ENCODE peak calls at places on chromosomes 11 and 22, in four cellular contexts. One of them, this sample, is unnamed.

GRCh38 chr11:28815110-28815509 is 706.9 kb downstream of the METTL15 start:
- DNase-seq in HCT116: no peak
- DNase-seq in neural progenitor cell: no peak
- DNase-seq in PC-3: peak; percentile 10
- DNase-seq in this sample: no peak

GRCh38 chr11:31474083-31474482 is 35.3 kb downstream of the IMMP1L start:
- DNase-seq in neural progenitor cell: no peak
- DNase-seq in PC-3: no peak
- DNase-seq in HCT116: no peak
- DNase-seq in this sample: no peak

GRCh38 chr11:27274854-27275395 is 88.1 kb downstream of the CCDC34 start:
- DNase-seq in PC-3: no peak
- DNase-seq in HCT116: no peak
- DNase-seq in neural progenitor cell: no peak
- DNase-seq in this sample: no peak

GRCh38 chr11:40204228-40204627 is 1255.2 kb downstream of the LRRC4C start:
- DNase-seq in HCT116: no peak
- DNase-seq in neural progenitor cell: no peak
- DNase-seq in PC-3: no peak
- DNase-seq in this sample: no peak

GRCh38 chr11:75441804-75442132 is 8.8 kb upstream of the KLHL35 start:
- DNase-seq in HCT116: no peak
- DNase-seq in PC-3: no peak
- DNase-seq in neural progenitor cell: no peak
- DNase-seq in this sample: no peak

GRCh38 chr11:114228401-114229061 is 67.7 kb upstream of the NNMT start:
- DNase-seq in HCT116: no peak
- DNase-seq in PC-3: no peak
- DNase-seq in neural progenitor cell: no peak
- DNase-seq in this sample: no peak

GRCh38 chr22:37045958-37046357 is 5.6 kb upstream of the KCTD17 start:
- DNase-seq in PC-3: peak; percentile 18
- DNase-seq in HCT116: no peak
- DNase-seq in neural progenitor cell: peak; percentile 50
- DNase-seq in this sample: peak; percentile 53

GRCh38 chr11:14971865-14972580 is at the start of gene CALCA:
- DNase-seq in HCT116: no peak
- DNase-seq in PC-3: no peak
- DNase-seq in neural progenitor cell: peak; percentile 57
- DNase-seq in this sample: peak; percentile 16

GRCh38 chr22:28930357-28931007 is 47.1 kb downstream of the ZNRF3 start:
- DNase-seq in PC-3: no peak
- DNase-seq in neural progenitor cell: peak; percentile 30
- DNase-seq in HCT116: no peak
- DNase-seq in this sample: peak; percentile 75

GRCh38 chr11:16361108-16361869 is 4.9 kb upstream of the SOX6 start:
- DNase-seq in neural progenitor cell: no peak
- DNase-seq in PC-3: no peak
- DNase-seq in HCT116: no peak
- DNase-seq in this sample: no peak

GRCh38 chr11:122178795-122179194 is 62.8 kb upstream of the BLID start:
- DNase-seq in HCT116: no peak
- DNase-seq in neural progenitor cell: no peak
- DNase-seq in PC-3: peak; percentile 52
- DNase-seq in this sample: no peak

GRCh38 chr11:134668796-134669195 is 256.8 kb upstream of the B3GAT1 start:
- DNase-seq in HCT116: no peak
- DNase-seq in PC-3: no peak
- DNase-seq in neural progenitor cell: no peak
- DNase-seq in this sample: no peak

GRCh38 chr11:105838668-105839403 is 183.2 kb downstream of the MSANTD4 start:
- DNase-seq in PC-3: peak; percentile 84
- DNase-seq in neural progenitor cell: no peak
- DNase-seq in HCT116: peak; percentile 35
- DNase-seq in this sample: peak; percentile 53

GRCh38 chr11:132357811-132358572 is 987.6 kb downstream of the NTM start:
- DNase-seq in PC-3: no peak
- DNase-seq in HCT116: no peak
- DNase-seq in neural progenitor cell: no peak
- DNase-seq in this sample: no peak

GRCh38 chr11:111598546-111598945 is 3.7 kb upstream of the SIK2 start:
- DNase-seq in HCT116: no peak
- DNase-seq in PC-3: no peak
- DNase-seq in neural progenitor cell: no peak
- DNase-seq in this sample: peak; percentile 85

GRCh38 chr11:132258865-132259264 is 888.5 kb downstream of the NTM start:
- DNase-seq in HCT116: no peak
- DNase-seq in PC-3: no peak
- DNase-seq in neural progenitor cell: no peak
- DNase-seq in this sample: peak; percentile 77

GRCh38 chr22:36086170-36086490 is 57.5 kb upstream of the RBFOX2 start:
- DNase-seq in PC-3: peak; percentile 41
- DNase-seq in neural progenitor cell: no peak
- DNase-seq in HCT116: no peak
- DNase-seq in this sample: no peak

GRCh38 chr11:69183613-69184012 is 27.9 kb downstream of the SMIM38 start:
- DNase-seq in HCT116: no peak
- DNase-seq in neural progenitor cell: no peak
- DNase-seq in PC-3: no peak
- DNase-seq in this sample: no peak

GRCh38 chr11:46901156-46901555 is 17.2 kb downstream of the LRP4 start:
- DNase-seq in neural progenitor cell: no peak
- DNase-seq in PC-3: peak; percentile 35
- DNase-seq in HCT116: no peak
- DNase-seq in this sample: no peak

GRCh38 chr22:41290262-41291221 is 4.6 kb upstream of the RANGAP1 start:
- DNase-seq in neural progenitor cell: peak; percentile 52
- DNase-seq in HCT116: no peak
- DNase-seq in PC-3: peak; percentile 81
- DNase-seq in this sample: peak; percentile 37

GRCh38 chr11:123300874-123301695 is 106.0 kb upstream of the CLMP start:
- DNase-seq in PC-3: peak; percentile 31
- DNase-seq in HCT116: peak; percentile 63
- DNase-seq in neural progenitor cell: no peak
- DNase-seq in this sample: peak; percentile 63

GRCh38 chr11:126277780-126278179 is 5.1 kb upstream of the TIRAP start:
- DNase-seq in PC-3: no peak
- DNase-seq in neural progenitor cell: no peak
- DNase-seq in HCT116: no peak
- DNase-seq in this sample: no peak

GRCh38 chr22:46592390-46592872 is 27.8 kb upstream of the GRAMD4 start:
- DNase-seq in neural progenitor cell: peak; percentile 0
- DNase-seq in HCT116: no peak
- DNase-seq in PC-3: peak; percentile 31
- DNase-seq in this sample: peak; percentile 49

GRCh38 chr11:62777389-62777788 is 6.2 kb downstream of the TAF6L start:
- DNase-seq in PC-3: no peak
- DNase-seq in neural progenitor cell: no peak
- DNase-seq in HCT116: no peak
- DNase-seq in this sample: no peak

GRCh38 chr11:12643029-12643428 is 31.2 kb upstream of the TEAD1 start:
- DNase-seq in HCT116: no peak
- DNase-seq in PC-3: no peak
- DNase-seq in neural progenitor cell: no peak
- DNase-seq in this sample: no peak

GRCh38 chr11:102886999-102887398 is 12.2 kb upstream of the MMP12 start:
- DNase-seq in neural progenitor cell: no peak
- DNase-seq in HCT116: no peak
- DNase-seq in PC-3: no peak
- DNase-seq in this sample: peak; percentile 30

DNA sequence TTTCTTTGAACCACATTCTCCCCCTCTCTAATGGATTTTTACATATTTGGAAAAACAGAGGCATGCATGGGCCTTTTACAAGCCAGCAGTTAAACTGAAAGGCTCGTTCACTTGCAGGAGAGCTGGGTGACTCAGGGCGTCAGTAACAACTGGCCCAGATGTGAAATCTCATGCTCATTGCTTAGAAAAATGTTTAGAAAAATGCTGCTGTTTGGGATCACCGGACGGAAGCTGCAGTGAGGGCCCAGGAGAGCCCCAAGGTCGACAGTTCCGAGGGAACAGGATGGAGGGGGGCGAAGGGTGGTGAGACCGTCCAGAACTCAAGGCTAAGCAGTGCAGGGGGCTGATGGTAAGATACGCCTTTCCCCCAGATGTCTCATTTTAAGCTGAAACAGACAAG is 41.7 kb upstream of the SMTN start:
- DNase-seq in neural progenitor cell: no peak
- DNase-seq in PC-3: no peak
- DNase-seq in HCT116: no peak
- DNase-seq in this sample: peak; percentile 88
- H3K36me3 ChIP-seq in neural progenitor cell: no peaks in the 10 kb centered on the region
- H3K36me3 ChIP-seq in PC-3: no peaks in the 10 kb centered on the region
- H3K36me3 ChIP-seq in HCT116: no peaks in the 10 kb centered on the region
- H3K36me3 ChIP-seq in this sample: no peaks in the 10 kb centered on the region

GRCh38 chr11:19777032-19777341 is 64.3 kb downstream of the NAV2 start:
- DNase-seq in neural progenitor cell: peak; percentile 70
- DNase-seq in PC-3: peak; percentile 4
- DNase-seq in HCT116: no peak
- DNase-seq in this sample: no peak
- H3K4me2 ChIP-seq in neural progenitor cell: peak overlapping the region; percentile 90
- H3K4me2 ChIP-seq in PC-3: peak overlapping the region; percentile 82
- H3K4me2 ChIP-seq in HCT116: peak overlapping the region; percentile 19
- H3K4me2 ChIP-seq in this sample: peak overlapping the region; percentile 60

DNA sequence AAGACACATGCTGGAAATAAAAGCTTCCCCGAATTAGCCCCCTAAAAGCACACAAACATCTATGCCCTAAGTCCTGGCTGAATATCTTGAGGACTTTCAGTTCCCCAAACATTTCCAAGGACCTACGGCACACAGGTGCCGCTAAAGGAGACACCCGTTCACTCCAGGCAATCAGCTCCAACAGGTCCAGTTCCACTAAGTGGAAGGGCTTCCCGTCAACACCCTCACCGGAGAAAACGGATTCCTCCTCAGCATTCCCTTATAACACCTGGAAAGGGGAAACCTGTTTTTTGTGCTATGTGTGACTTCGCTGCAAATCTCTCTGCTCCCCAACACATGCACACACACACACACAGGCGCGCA is 3.9 kb downstream of the TENM4 start:
- DNase-seq in HCT116: no peak
- DNase-seq in neural progenitor cell: no peak
- DNase-seq in PC-3: no peak
- DNase-seq in this sample: no peak
- TF ChIP-seq EZH2 in HCT116: no peak
- TF ChIP-seq EZH2 in neural progenitor cell: no peak
- TF ChIP-seq EZH2 in PC-3: no peak
- TF ChIP-seq EZH2 in this sample: no peak

GRCh38 chr11:9735919-9736318 is 72.0 kb downstream of the SWAP70 start:
- DNase-seq in neural progenitor cell: no peak
- DNase-seq in PC-3: no peak
- DNase-seq in HCT116: no peak
- DNase-seq in this sample: no peak
- H3K36me3 ChIP-seq in neural progenitor cell: peaks cover 15% of the 10 kb centered on the region
- H3K36me3 ChIP-seq in PC-3: peaks cover 22% of the 10 kb centered on the region
- H3K36me3 ChIP-seq in HCT116: peaks cover 10% of the 10 kb centered on the region
- H3K36me3 ChIP-seq in this sample: peaks cover 20% of the 10 kb centered on the region

DNA sequence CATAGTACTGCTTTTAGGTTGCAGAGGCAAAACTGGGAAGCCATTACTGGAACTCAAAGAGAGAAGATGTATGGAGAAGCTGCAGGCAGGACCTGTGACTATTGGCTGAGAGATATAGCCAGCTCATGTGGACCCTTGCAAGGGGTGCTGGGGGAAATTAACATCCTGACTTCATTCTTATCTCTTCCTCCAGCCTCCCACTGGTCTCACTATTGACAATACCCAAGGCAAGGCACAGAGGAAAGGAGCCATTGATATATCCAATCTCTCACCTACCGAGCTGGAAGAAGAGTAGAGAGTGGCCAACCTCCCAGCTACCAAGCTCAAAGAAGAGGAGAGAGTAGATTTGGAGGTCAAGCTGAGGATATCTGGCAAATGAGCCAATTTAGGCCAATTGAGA is 36.8 kb upstream of the ZBED5 start:
- DNase-seq in neural progenitor cell: no peak
- DNase-seq in PC-3: no peak
- DNase-seq in HCT116: no peak
- DNase-seq in this sample: no peak
- H3K4me2 ChIP-seq in neural progenitor cell: no peak overlapping the region
- H3K4me2 ChIP-seq in PC-3: no peak overlapping the region
- H3K4me2 ChIP-seq in HCT116: no peak overlapping the region
- H3K4me2 ChIP-seq in this sample: no peak overlapping the region

GRCh38 chr11:33257897-33258630 is 883 bp downstream of the HIPK3 start:
- DNase-seq in neural progenitor cell: peak; percentile 88
- DNase-seq in PC-3: peak; percentile 79
- DNase-seq in HCT116: peak; percentile 58
- DNase-seq in this sample: peak; percentile 94
- TF ChIP-seq EZH2 in neural progenitor cell: no peak
- TF ChIP-seq EZH2 in PC-3: no peak
- TF ChIP-seq EZH2 in HCT116: no peak
- TF ChIP-seq EZH2 in this sample: no peak

This sample was measured in fibroblast of lung.